ENCODE peak calls at places on chromosome 15, in ten cellular contexts. J, Z, R, Q, O, C, D, T, E and X are unnamed samples.
A peak's percentile ranks its signal among the peaks of the same experiment; 100 is the strongest.

GRCh38 chr15:80242132-80242769 is 9.8 kb downstream of the CTXND1 start:
- DNase-seq in J (peak; percentile 29), D (no peak), C (no peak), Z (peak; percentile 51), R (no peak), Q (peak; percentile 54), E (no peak), T (no peak), O (no peak), X (no peak)

GRCh38 chr15:80946576-80946975 is 43.0 kb downstream of the MESD start:
- DNase-seq in R (no peak), D (peak; percentile 7), C (no peak), O (no peak), Z (no peak), Q (no peak), J (no peak), E (no peak), T (no peak), X (no peak)

GRCh38 chr15:47066386-47066785 is 650.9 kb upstream of the SEMA6D start:
- DNase-seq in Z (no peak), E (no peak), D (no peak), C (no peak), T (no peak), R (no peak), Q (no peak), J (peak; percentile 12), O (no peak), X (no peak)

GRCh38 chr15:73318463-73319351 is 50.1 kb downstream of the HCN4 start:
- DNase-seq in C (no peak), T (no peak), O (no peak), D (no peak), E (peak; percentile 5), R (no peak), Q (no peak), Z (peak; percentile 90), J (no peak), X (peak; percentile 13)

GRCh38 chr15:66472176-66472999 is 25.2 kb downstream of the SNAPC5 start:
- DNase-seq in D (no peak), Q (no peak), O (no peak), R (peak; percentile 8), J (peak; percentile 38), E (no peak), T (no peak), C (no peak), Z (no peak), X (peak; percentile 6)

GRCh38 chr15:79977431-79977940 is 6.5 kb upstream of the BCL2A1 start:
- DNase-seq in Z (no peak), J (peak; percentile 27), Q (no peak), C (no peak), E (no peak), R (no peak), O (no peak), T (no peak), D (no peak), X (no peak)

GRCh38 chr15:71999807-72000206 is 118.1 kb downstream of the MYO9A start:
- DNase-seq in O (no peak), Z (no peak), D (no peak), E (no peak), R (no peak), T (no peak), J (no peak), C (no peak), Q (no peak), X (no peak)

GRCh38 chr15:57921371-57921770 is 144.1 kb downstream of the ALDH1A2 start:
- DNase-seq in Q (no peak), Z (no peak), O (no peak), D (peak; percentile 26), J (peak; percentile 40), C (no peak), R (no peak), E (no peak), T (no peak), X (no peak)

GRCh38 chr15:39997031-39997430 is 42.0 kb downstream of the SRP14 start:
- DNase-seq in D (no peak), J (peak; percentile 34), C (no peak), E (no peak), T (no peak), O (no peak), Z (no peak), R (no peak), Q (no peak), X (no peak)